ENCODE peak calls at places on chromosomes 16 and 17, in seven cellular contexts. V is mesothelial cell of epicardium; T is activated CD4-positive, CD25-positive, alpha-beta regulatory T cell; I is H54; K is SW 1271; M is heart left ventricle; U is stimulated activated CD8-positive, alpha-beta memory T cell treated with anti-CD3 and anti-CD28 coated beads, Interleukin-4, amount 100 ng/mL, for 24 hours. Y is an unnamed sample.
A peak's percentile ranks its signal among the peaks of the same experiment; 100 is the strongest.

GRCh38 chr17:65170839-65171238 is 33.7 kb downstream of the RGS9 start:
- DNase-seq in V (no peak), T (no peak), I (no peak), K (no peak), M (no peak), U (no peak), Y (peak; percentile 72)

GRCh38 chr16:58124601-58124915 is 4.6 kb downstream of the CFAP20 start:
- DNase-seq in V (no peak), T (no peak), I (no peak), K (no peak), M (no peak), U (no peak), Y (no peak)

GRCh38 chr17:79838541-79839274 is 532 bp downstream of the CBX4 start:
- DNase-seq in V (peak; percentile 75), T (peak; percentile 52), I (no peak), K (no peak), M (peak; percentile 79), U (peak; percentile 30), Y (no peak)

GRCh38 chr17:66855204-66855603 is 20.3 kb downstream of the CACNG5 start:
- DNase-seq in V (no peak), T (no peak), I (peak; percentile 46), K (no peak), M (no peak), U (peak; percentile 8), Y (no peak)

GRCh38 chr16:841455-842060 is 41.0 kb upstream of the GNG13 start:
- DNase-seq in V (no peak), T (no peak), I (no peak), K (no peak), M (peak; percentile 46), U (no peak), Y (no peak)

GRCh38 chr16:75044800-75045361 is 46.1 kb downstream of the ZNRF1 start:
- DNase-seq in V (no peak), T (no peak), I (no peak), K (no peak), M (no peak), U (no peak), Y (peak; percentile 39)

GRCh38 chr16:3264137-3265036 is 8.0 kb upstream of the MEFV start:
- DNase-seq in V (peak; percentile 97), T (peak; percentile 96), I (peak; percentile 98), K (peak; percentile 88), M (peak; percentile 99), U (peak; percentile 95), Y (peak; percentile 97)

GRCh38 chr16:80837421-80838263 is 33.2 kb upstream of the CDYL2 start:
- DNase-seq in V (no peak), T (no peak), I (no peak), K (no peak), M (no peak), U (no peak), Y (no peak)

GRCh38 chr16:25260416-25260815 is 2.8 kb upstream of the ZKSCAN2 start:
- DNase-seq in V (no peak), T (no peak), I (no peak), K (no peak), M (no peak), U (no peak), Y (no peak)

GRCh38 chr16:75452464-75453190 is 11.9 kb downstream of the TMEM170A start:
- DNase-seq in V (no peak), T (no peak), I (no peak), K (no peak), M (no peak), U (no peak), Y (no peak)

GRCh38 chr16:89093602-89094251 is at the start of gene ACSF3:
- DNase-seq in V (no peak), T (peak; percentile 51), I (peak; percentile 89), K (no peak), M (peak; percentile 89), U (peak; percentile 56), Y (no peak)

GRCh38 chr17:67492824-67493490 is 115.9 kb downstream of the PITPNC1 start:
- DNase-seq in V (no peak), T (no peak), I (no peak), K (no peak), M (no peak), U (no peak), Y (no peak)

GRCh38 chr16:85615014-85615851 is 2.1 kb downstream of the GSE1 start:
- DNase-seq in V (peak; percentile 70), T (no peak), I (no peak), K (no peak), M (no peak), U (no peak), Y (peak; percentile 93)

GRCh38 chr17:50363217-50364060 is 9.5 kb downstream of the MRPL27 start:
- DNase-seq in V (no peak), T (no peak), I (no peak), K (no peak), M (no peak), U (no peak), Y (no peak)

GRCh38 chr17:17711708-17712141 is 30.5 kb downstream of the RAI1 start:
- DNase-seq in V (no peak), T (no peak), I (no peak), K (no peak), M (no peak), U (no peak), Y (no peak)

GRCh38 chr16:68892214-68892613 is 48.9 kb downstream of the TANGO6 start:
- DNase-seq in V (no peak), T (no peak), I (no peak), K (no peak), M (no peak), U (no peak), Y (no peak)

GRCh38 chr17:40071720-40072480 is 9.1 kb downstream of the THRA start:
- DNase-seq in V (no peak), T (no peak), I (no peak), K (no peak), M (peak; percentile 83), U (no peak), Y (peak; percentile 87)

GRCh38 chr16:2335286-2335895 is 5.1 kb downstream of the ABCA3 start:
- DNase-seq in V (no peak), T (no peak), I (no peak), K (no peak), M (no peak), U (no peak), Y (no peak)

GRCh38 chr17:78317817-78318400 is 42.0 kb downstream of the SOCS3 start:
- DNase-seq in V (no peak), T (no peak), I (no peak), K (no peak), M (no peak), U (no peak), Y (no peak)

GRCh38 chr17:39755550-39756375 is 18.0 kb downstream of the GRB7 start:
- DNase-seq in V (no peak), T (no peak), I (no peak), K (no peak), M (no peak), U (peak; percentile 52), Y (no peak)

GRCh38 chr17:76135810-76136188 is 5.2 kb downstream of the FOXJ1 start:
- DNase-seq in V (no peak), T (no peak), I (no peak), K (no peak), M (no peak), U (no peak), Y (no peak)

GRCh38 chr17:76383645-76384221 is 676 bp upstream of the SPHK1 start:
- DNase-seq in V (peak; percentile 55), T (no peak), I (no peak), K (no peak), M (peak; percentile 79), U (peak; percentile 38), Y (no peak)

GRCh38 chr17:2853111-2853721 is 57.0 kb downstream of the RAP1GAP2 start:
- DNase-seq in V (peak; percentile 58), T (no peak), I (peak; percentile 89), K (no peak), M (peak; percentile 83), U (peak; percentile 15), Y (no peak)

GRCh38 chr16:81277681-81278080 is 37.1 kb upstream of the GAN start:
- DNase-seq in V (peak; percentile 56), T (no peak), I (no peak), K (no peak), M (no peak), U (no peak), Y (peak; percentile 23)

GRCh38 chr16:23570992-23571632 is 13.6 kb downstream of the UBFD1 start:
- DNase-seq in V (no peak), T (no peak), I (no peak), K (no peak), M (no peak), U (no peak), Y (no peak)

GRCh38 chr17:19316756-19317358 is 45.7 kb downstream of the B9D1 start:
- DNase-seq in V (no peak), T (no peak), I (no peak), K (no peak), M (no peak), U (no peak), Y (no peak)

GRCh38 chr17:4152471-4152870 is 9.5 kb downstream of the CYB5D2 start:
- DNase-seq in V (no peak), T (no peak), I (peak; percentile 34), K (no peak), M (no peak), U (no peak), Y (no peak)

GRCh38 chr16:34054137-34054536 is 594.7 kb downstream of the TP53TG3F start:
- DNase-seq in V (no peak), T (no peak), I (no peak), K (no peak), M (no peak), U (no peak), Y (no peak)

GRCh38 chr16:9060225-9060624 is 31.2 kb upstream of the HAPSTR1 start:
- DNase-seq in V (no peak), T (no peak), I (no peak), K (no peak), M (no peak), U (no peak), Y (no peak)

GRCh38 chr17:14298221-14298994 is 2.5 kb upstream of the HS3ST3B1 start:
- DNase-seq in V (no peak), T (no peak), I (no peak), K (no peak), M (no peak), U (no peak), Y (no peak)

GRCh38 chr16:69833357-69833781 is 71.2 kb downstream of the WWP2 start:
- DNase-seq in V (no peak), T (no peak), I (no peak), K (no peak), M (no peak), U (no peak), Y (no peak)

GRCh38 chr17:9987779-9988585 is 82.9 kb upstream of the RCVRN start:
- DNase-seq in V (no peak), T (no peak), I (peak; percentile 55), K (peak; percentile 18), M (no peak), U (no peak), Y (no peak)

GRCh38 chr16:17291289-17291688 is 179.5 kb downstream of the XYLT1 start:
- DNase-seq in V (no peak), T (no peak), I (no peak), K (no peak), M (no peak), U (no peak), Y (no peak)

GRCh38 chr17:42928714-42929496 is 28.3 kb downstream of the G6PC1 start:
- DNase-seq in V (no peak), T (no peak), I (peak; percentile 66), K (no peak), M (no peak), U (peak; percentile 15), Y (no peak)

GRCh38 chr17:69269174-69269998 is 40.8 kb upstream of the ABCA10 start:
- DNase-seq in V (no peak), T (no peak), I (no peak), K (no peak), M (no peak), U (no peak), Y (no peak)